ENCODE peak calls at places on chromosomes 2 and 18, in five cellular contexts. I is tibial artery, C is adrenal gland, D is epithelial cell of esophagus, F is gastrocnemius medialis. E is an unnamed sample.

GRCh38 chr2:237772513-237772912 is 26.1 kb upstream of the RBM44 start:
- DNase-seq in I (no peak), C (no peak), D (no peak), F (no peak), E (no peak)

GRCh38 chr2:20611077-20611843 is 39.6 kb downstream of the HS1BP3 start:
- DNase-seq in I (peak), C (peak), D (no peak), F (peak), E (peak)

GRCh38 chr2:174028935-174029334 is 63.8 kb upstream of the SP3 start:
- DNase-seq in I (no peak), C (no peak), D (no peak), F (no peak), E (no peak)

GRCh38 chr2:2050321-2050905 is 280.7 kb downstream of the MYT1L start:
- DNase-seq in I (no peak), C (no peak), D (no peak), F (no peak), E (no peak)

GRCh38 chr2:124805060-124805459 is 780.0 kb downstream of the CNTNAP5 start:
- DNase-seq in I (no peak), C (no peak), D (no peak), F (no peak), E (no peak)

GRCh38 chr2:235535423-235536130 is 41.7 kb downstream of the AGAP1 start:
- DNase-seq in I (no peak), C (no peak), D (no peak), F (no peak), E (no peak)

GRCh38 chr18:67241292-67241691 is 275.2 kb downstream of the DSEL start:
- DNase-seq in I (no peak), C (no peak), D (no peak), F (no peak), E (no peak)

GRCh38 chr2:208072250-208072892 is 47.0 kb upstream of the PLEKHM3 start:
- DNase-seq in I (peak), C (peak), D (peak), F (peak), E (peak)

GRCh38 chr2:44291281-44292248 is 16.3 kb downstream of the SLC3A1 start:
- DNase-seq in I (peak), C (peak), D (peak), F (peak), E (peak)

GRCh38 chr2:842151-842792 is 108.4 kb upstream of the SNTG2 start:
- DNase-seq in I (no peak), C (no peak), D (no peak), F (no peak), E (no peak)

GRCh38 chr2:121532347-121532766 is 1.7 kb downstream of the RNU4ATAC start:
- DNase-seq in I (no peak), C (no peak), D (peak), F (no peak), E (no peak)

GRCh38 chr18:23872701-23873550 is 141.6 kb upstream of the TTC39C start:
- DNase-seq in I (no peak), C (no peak), D (peak), F (no peak), E (no peak)

GRCh38 chr18:43830905-43831304 is 553.6 kb upstream of the SYT4 start:
- DNase-seq in I (no peak), C (no peak), D (no peak), F (no peak), E (no peak)

GRCh38 chr2:176105727-176106635 is 1.1 kb upstream of the HOXD11 start:
- DNase-seq in I (no peak), C (no peak), D (no peak), F (no peak), E (peak)

GRCh38 chr18:71442830-71443229 is 1101.3 kb downstream of the CBLN2 start:
- DNase-seq in I (no peak), C (no peak), D (no peak), F (no peak), E (no peak)

DNA sequence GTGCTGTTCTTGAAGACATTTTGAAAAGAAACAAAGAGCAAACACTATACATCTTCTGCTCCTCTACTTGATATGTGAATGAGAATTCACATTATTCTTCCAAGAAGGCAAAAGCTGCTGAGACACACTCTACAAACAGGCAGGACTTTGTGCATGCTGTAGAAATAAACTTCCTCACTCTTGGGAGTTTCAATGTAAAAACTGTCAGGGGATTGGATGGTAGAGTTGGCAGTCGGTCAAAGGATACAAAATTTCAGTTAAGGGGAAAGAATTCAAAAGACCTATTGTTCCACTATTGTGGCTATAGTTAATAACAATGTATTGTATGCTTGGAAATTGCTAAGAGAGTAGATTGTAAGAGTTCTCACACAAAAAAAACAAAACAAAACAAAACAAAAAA is 196.3 kb downstream of the MC4R start:
- DNase-seq in I (no peak), C (no peak), D (no peak), F (no peak), E (no peak)
- H3K4me3 ChIP-seq in I (no peak), C (no peak), D (no peak), F (no peak), E (no peak)

GRCh38 chr2:206452750-206453149 is 9.4 kb downstream of the ADAM23 start:
- DNase-seq in I (no peak), C (no peak), D (peak), F (no peak), E (no peak)
- H3K4me3 ChIP-seq in I (no peak), C (no peak), D (no peak), F (no peak), E (no peak)

GRCh38 chr2:222998459-222998858 is 53.5 kb upstream of the KCNE4 start:
- DNase-seq in I (no peak), C (no peak), D (no peak), F (no peak), E (no peak)
- H3K4me3 ChIP-seq in I (no peak), C (no peak), D (no peak), F (no peak), E (no peak)

GRCh38 chr2:23436346-23437099 is 51.5 kb downstream of the KLHL29 start:
- DNase-seq in I (peak), C (peak), D (peak), F (no peak), E (no peak)
- H3K4me3 ChIP-seq in I (no peak), C (no peak), D (no peak), F (no peak), E (no peak)

DNA sequence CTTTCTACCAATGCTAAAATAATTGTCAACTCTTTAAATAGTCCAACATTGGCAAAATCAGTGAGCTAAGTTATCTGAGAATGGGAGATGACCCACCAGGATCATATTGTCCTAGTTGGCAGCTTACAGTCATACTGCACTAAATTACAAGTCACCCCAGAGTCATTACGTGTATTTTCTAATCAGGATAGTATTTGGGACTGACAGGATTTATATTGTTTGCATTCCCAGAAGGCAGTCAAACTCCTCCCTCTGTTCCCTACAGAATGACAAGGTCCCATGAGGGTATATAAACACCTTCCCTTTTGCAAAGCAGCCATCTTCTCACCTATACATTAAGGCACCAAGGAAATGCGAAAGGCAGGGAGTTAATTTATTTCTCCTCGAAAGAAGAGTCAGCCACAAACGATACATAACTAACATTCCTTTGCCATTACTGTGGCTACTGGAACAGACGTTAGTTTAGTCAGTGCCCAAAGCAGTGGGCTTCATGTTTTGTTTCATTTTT is 125.3 kb downstream of the ANTXR1 start:
- DNase-seq in I (no peak), C (no peak), D (peak), F (no peak), E (no peak)
- H3K4me3 ChIP-seq in I (no peak), C (no peak), D (no peak), F (no peak), E (no peak)

E was measured in uterus.